ENCODE peak calls at places on chromosomes 16 and 17, in eight cellular contexts. V is CD8-positive, alpha-beta T cell; A is NCI-H1092 treated with DMSO at 0.1 percent for 48 hours; J is KBM-7; K is left cardiac atrium; X is M059J; T is tibial nerve; Y is AG04450. G is an unnamed sample.

GRCh38 chr17:2722611-2723010 is 11.0 kb upstream of the CLUH start:
- DNase-seq in V (no peak), A (no peak), J (no peak), K (no peak), X (no peak), T (no peak), Y (no peak), G (no peak)

GRCh38 chr17:83053779-83054451 is 25.5 kb upstream of the METRNL start:
- DNase-seq in V (no peak), A (no peak), J (peak; percentile 81), K (peak; percentile 63), X (no peak), T (peak; percentile 47), Y (no peak), G (peak; percentile 67)

GRCh38 chr16:57167951-57168350 is 17.9 kb downstream of the PSME3IP1 start:
- DNase-seq in V (no peak), A (peak; percentile 19), J (peak; percentile 80), K (no peak), X (peak; percentile 57), T (no peak), Y (peak; percentile 29), G (no peak)

GRCh38 chr17:63442549-63443035 is 3.5 kb downstream of the CYB561 start:
- DNase-seq in V (no peak), A (no peak), J (no peak), K (no peak), X (no peak), T (no peak), Y (no peak), G (no peak)

GRCh38 chr16:57619133-57619605 is 9.3 kb upstream of the ADGRG1 start:
- DNase-seq in V (no peak), A (no peak), J (no peak), K (peak; percentile 13), X (no peak), T (no peak), Y (no peak), G (no peak)

GRCh38 chr16:89722392-89723278 is 1.3 kb downstream of the ZNF276 start:
- DNase-seq in V (peak; percentile 88), A (no peak), J (peak; percentile 59), K (peak; percentile 90), X (no peak), T (no peak), Y (no peak), G (peak; percentile 86)

GRCh38 chr16:1244881-1245280 is 4.4 kb downstream of the TPSAB1 start:
- DNase-seq in V (no peak), A (no peak), J (peak; percentile 96), K (peak; percentile 10), X (peak; percentile 57), T (no peak), Y (no peak), G (no peak)

GRCh38 chr16:81530296-81530721 is 85.7 kb downstream of the CMIP start:
- DNase-seq in V (no peak), A (no peak), J (no peak), K (no peak), X (peak; percentile 25), T (no peak), Y (no peak), G (no peak)

GRCh38 chr17:35087731-35088646 is 24.5 kb upstream of the RFFL start:
- DNase-seq in V (peak; percentile 53), A (no peak), J (peak; percentile 55), K (peak; percentile 67), X (peak; percentile 73), T (peak; percentile 26), Y (no peak), G (peak; percentile 53)

GRCh38 chr16:49096191-49096945 is 185.3 kb downstream of the CBLN1 start:
- DNase-seq in V (no peak), A (no peak), J (no peak), K (no peak), X (no peak), T (no peak), Y (no peak), G (no peak)

GRCh38 chr16:27179500-27180072 is 23.7 kb upstream of the KDM8 start:
- DNase-seq in V (peak; percentile 92), A (peak; percentile 46), J (peak; percentile 93), K (peak; percentile 89), X (peak; percentile 48), T (peak; percentile 91), Y (no peak), G (peak; percentile 79)

GRCh38 chr17:57788710-57789109 is 43.6 kb upstream of the CCDC182 start:
- DNase-seq in V (no peak), A (no peak), J (no peak), K (no peak), X (no peak), T (no peak), Y (no peak), G (no peak)

GRCh38 chr17:82745524-82745923 is 6.3 kb upstream of the TBCD start:
- DNase-seq in V (no peak), A (no peak), J (no peak), K (no peak), X (no peak), T (no peak), Y (no peak), G (no peak)

GRCh38 chr16:3216263-3216640 is 18.7 kb downstream of the ZNF200 start:
- DNase-seq in V (no peak), A (no peak), J (no peak), K (no peak), X (no peak), T (no peak), Y (no peak), G (no peak)

GRCh38 chr17:57524790-57525543 is 220.1 kb downstream of the CCDC182 start:
- DNase-seq in V (no peak), A (no peak), J (no peak), K (no peak), X (no peak), T (no peak), Y (no peak), G (no peak)

GRCh38 chr16:58399718-58400633 is 7.7 kb downstream of the GINS3 start:
- DNase-seq in V (no peak), A (no peak), J (no peak), K (no peak), X (peak; percentile 52), T (no peak), Y (no peak), G (no peak)

GRCh38 chr16:1113889-1114526 is 18.0 kb upstream of the C1QTNF8 start:
- DNase-seq in V (no peak), A (no peak), J (no peak), K (no peak), X (no peak), T (no peak), Y (no peak), G (no peak)

GRCh38 chr17:60481604-60482003 is 44.4 kb downstream of the APPBP2 start:
- DNase-seq in V (no peak), A (no peak), J (no peak), K (no peak), X (no peak), T (no peak), Y (no peak), G (no peak)

GRCh38 chr17:42944211-42944610 is 20.0 kb downstream of the AARSD1 start:
- DNase-seq in V (no peak), A (no peak), J (no peak), K (no peak), X (peak; percentile 29), T (no peak), Y (no peak), G (no peak)

GRCh38 chr16:73040136-73040535 is 7.8 kb downstream of the ZFHX3 start:
- DNase-seq in V (no peak), A (no peak), J (no peak), K (no peak), X (no peak), T (no peak), Y (no peak), G (no peak)